ENCODE peak calls at places on chromosomes 4 and X, in eight cellular contexts. Z, I, M, S, O, C, J and X are unnamed samples.

GRCh38 chr4:145770124-145770523 is 90.2 kb downstream of the C4orf51 start:
- DNase-seq in M (no peak), J (no peak), Z (no peak), I (no peak), C (no peak), S (no peak), O (no peak), X (no peak)

GRCh38 chr4:147843162-147843561 is 111.3 kb downstream of the ARHGAP10 start:
- DNase-seq in Z (no peak), O (no peak), M (peak), C (no peak), J (no peak), S (no peak), I (no peak), X (no peak)

GRCh38 chr4:112029642-112030235 is 115.5 kb upstream of the FAM241A start:
- DNase-seq in Z (no peak), I (no peak), M (no peak), C (no peak), J (no peak), O (no peak), S (no peak), X (no peak)

GRCh38 chr4:27278615-27279014 is 418.0 kb downstream of the STIM2 start:
- DNase-seq in M (peak), S (no peak), I (no peak), O (no peak), C (no peak), J (no peak), Z (peak), X (no peak)

GRCh38 chrX:137052641-137053235 is 18.9 kb upstream of the GPR101 start:
- DNase-seq in Z (no peak), C (no peak), S (no peak), J (no peak), I (no peak), O (no peak), M (no peak), X (no peak)

GRCh38 chr4:53705151-53705764 is 114.0 kb upstream of the LNX1 start:
- DNase-seq in S (no peak), Z (no peak), I (no peak), O (no peak), J (no peak), C (no peak), M (no peak), X (no peak)

GRCh38 chr4:186596850-186597390 is 41.6 kb upstream of the MTNR1A start:
- DNase-seq in M (no peak), Z (no peak), O (no peak), C (no peak), I (no peak), J (no peak), S (no peak), X (no peak)

GRCh38 chr4:2281575-2282343 is 19.9 kb upstream of the MXD4 start:
- DNase-seq in J (no peak), M (peak), Z (no peak), O (no peak), C (no peak), S (no peak), I (peak), X (no peak)

GRCh38 chr4:60723796-60724195 is 476.3 kb upstream of the ADGRL3 start:
- DNase-seq in C (no peak), O (no peak), Z (no peak), S (peak), I (no peak), M (no peak), J (no peak), X (no peak)

GRCh38 chr4:59748433-59748832 is 1451.7 kb upstream of the ADGRL3 start:
- DNase-seq in O (no peak), C (no peak), Z (no peak), I (no peak), S (no peak), M (no peak), J (no peak), X (no peak)

GRCh38 chrX:116240446-116240845 is 69.9 kb downstream of the AGTR2 start:
- DNase-seq in I (no peak), J (no peak), O (no peak), M (no peak), C (no peak), Z (no peak), S (no peak), X (no peak)

GRCh38 chr4:67632492-67632891 is 68.5 kb downstream of the UBA6 start:
- DNase-seq in M (peak), I (peak), J (no peak), Z (no peak), S (no peak), O (no peak), C (no peak), X (no peak)

GRCh38 chrX:150913511-150913910 is 15.0 kb upstream of the CD99L2 start:
- DNase-seq in O (no peak), I (no peak), C (no peak), J (no peak), Z (no peak), S (peak), M (peak), X (no peak)

GRCh38 chrX:115030635-115031034 is 13.2 kb upstream of the IL13RA2 start:
- DNase-seq in I (no peak), M (no peak), Z (no peak), S (no peak), C (no peak), J (no peak), O (no peak), X (no peak)

GRCh38 chrX:102983205-102983604 is 46.1 kb downstream of the RAB40AL start:
- DNase-seq in M (peak), O (no peak), I (no peak), Z (no peak), C (no peak), S (no peak), J (no peak), X (no peak)

GRCh38 chr4:176927664-176928063 is 134.9 kb upstream of the VEGFC start:
- DNase-seq in J (no peak), C (no peak), S (peak), I (no peak), O (peak), Z (peak), M (no peak), X (no peak)

GRCh38 chr4:128840711-128841318 is 31.3 kb downstream of the JADE1 start:
- DNase-seq in C (no peak), S (no peak), M (no peak), J (no peak), Z (no peak), O (no peak), I (no peak), X (no peak)

GRCh38 chrX:131816551-131817136 is 206.5 kb upstream of the STK26 start:
- DNase-seq in Z (peak), I (no peak), M (no peak), O (no peak), S (peak), C (peak), J (peak), X (peak)

GRCh38 chr4:151324449-151325319 is 721 bp downstream of the SH3D19 start:
- DNase-seq in M (no peak), J (peak), Z (no peak), O (no peak), S (peak), C (peak), I (no peak), X (no peak)